ENCODE peak calls at places on chromosomes 2 and 18, in eight cellular contexts. K is RWPE1; H is heart right ventricle; B is fibroblast of mammary gland; F is CD4-positive, alpha-beta T cell; R is endodermal cell; U is fibroblast of pulmonary artery; Z is GM20000. I is an unnamed sample.
A peak's percentile ranks its signal among the peaks of the same experiment; 100 is the strongest.

GRCh38 chr2:109715302-109715937 is 78.7 kb upstream of the RGPD5 start:
- DNase-seq in K (peak; percentile 55), H (no peak), B (peak; percentile 6), F (no peak), R (peak; percentile 77), U (peak; percentile 53), Z (no peak), I (peak; percentile 68)

GRCh38 chr2:234251326-234252271 is 201.1 kb downstream of the SPP2 start:
- DNase-seq in K (peak; percentile 28), H (no peak), B (peak; percentile 99), F (no peak), R (no peak), U (peak; percentile 96), Z (no peak), I (peak; percentile 96)

GRCh38 chr2:168884990-168885389 is 5.2 kb downstream of the SPC25 start:
- DNase-seq in K (no peak), H (no peak), B (peak; percentile 71), F (no peak), R (no peak), U (no peak), Z (no peak), I (peak; percentile 3)

GRCh38 chr2:75556679-75557366 is 3.9 kb downstream of the EVA1A start:
- DNase-seq in K (no peak), H (no peak), B (no peak), F (no peak), R (peak; percentile 29), U (no peak), Z (no peak), I (no peak)

GRCh38 chr18:9549405-9549804 is 65.0 kb downstream of the PPP4R1 start:
- DNase-seq in K (no peak), H (no peak), B (no peak), F (no peak), R (no peak), U (no peak), Z (no peak), I (no peak)

GRCh38 chr2:153068067-153068466 is 349.6 kb downstream of the ARL6IP6 start:
- DNase-seq in K (no peak), H (no peak), B (no peak), F (no peak), R (no peak), U (no peak), Z (no peak), I (no peak)

GRCh38 chr18:78587096-78587495 is 392.5 kb upstream of the SALL3 start:
- DNase-seq in K (peak; percentile 5), H (no peak), B (no peak), F (no peak), R (no peak), U (no peak), Z (no peak), I (no peak)

GRCh38 chr2:13284688-13285087 is 568.0 kb downstream of the TRIB2 start:
- DNase-seq in K (no peak), H (no peak), B (no peak), F (no peak), R (no peak), U (no peak), Z (no peak), I (no peak)

GRCh38 chr18:15198116-15198389 is 450.1 kb downstream of the ANKRD30B start:
- DNase-seq in K (no peak), H (no peak), B (no peak), F (no peak), R (no peak), U (no peak), Z (no peak), I (no peak)

GRCh38 chr2:20483496-20483895 is 36.6 kb downstream of the RHOB start:
- DNase-seq in K (no peak), H (no peak), B (peak; percentile 27), F (no peak), R (no peak), U (no peak), Z (no peak), I (no peak)

GRCh38 chr2:174326880-174327558 is 7.7 kb upstream of the SP9 start:
- DNase-seq in K (no peak), H (no peak), B (no peak), F (no peak), R (peak; percentile 76), U (no peak), Z (peak; percentile 44), I (no peak)

GRCh38 chr2:5453648-5454390 is 238.4 kb upstream of the SOX11 start:
- DNase-seq in K (no peak), H (no peak), B (no peak), F (no peak), R (peak; percentile 56), U (no peak), Z (no peak), I (peak; percentile 18)

GRCh38 chr2:134120718-134121630 is 132.9 kb upstream of the MGAT5 start:
- DNase-seq in K (peak; percentile 55), H (peak; percentile 71), B (peak; percentile 51), F (peak; percentile 64), R (peak; percentile 85), U (peak; percentile 68), Z (peak; percentile 93), I (peak; percentile 46)

GRCh38 chr2:75424936-75425619 is 135.7 kb downstream of the EVA1A start:
- DNase-seq in K (no peak), H (no peak), B (peak; percentile 37), F (no peak), R (peak; percentile 85), U (peak; percentile 4), Z (no peak), I (peak; percentile 24)

DNA sequence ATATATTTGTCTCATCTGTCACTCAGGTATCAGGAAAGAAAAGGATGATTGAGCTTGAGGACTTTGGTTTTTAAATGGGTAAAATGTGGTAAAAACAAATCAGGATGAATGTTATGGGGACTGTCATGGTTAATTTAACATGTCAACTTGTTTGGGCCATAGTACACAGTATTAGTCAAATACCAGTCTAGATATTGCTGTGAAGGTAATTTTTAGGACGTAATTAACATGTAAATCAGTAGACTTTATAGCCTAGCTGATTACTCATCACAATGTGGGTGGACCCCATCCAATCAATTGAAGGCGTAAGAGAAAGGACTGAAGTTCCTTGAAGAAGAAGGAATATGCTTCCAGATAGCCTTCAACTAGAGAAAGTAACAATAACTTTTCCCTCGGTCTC is 275.7 kb upstream of the ZNF804A start:
- DNase-seq in K (no peak), H (no peak), B (no peak), F (no peak), R (no peak), U (no peak), Z (no peak), I (no peak)
- TF ChIP-seq CTCF in K (no peak), H (no peak), B (no peak), F (no peak), R (no peak), U (no peak), Z (no peak), I (no peak)

DNA sequence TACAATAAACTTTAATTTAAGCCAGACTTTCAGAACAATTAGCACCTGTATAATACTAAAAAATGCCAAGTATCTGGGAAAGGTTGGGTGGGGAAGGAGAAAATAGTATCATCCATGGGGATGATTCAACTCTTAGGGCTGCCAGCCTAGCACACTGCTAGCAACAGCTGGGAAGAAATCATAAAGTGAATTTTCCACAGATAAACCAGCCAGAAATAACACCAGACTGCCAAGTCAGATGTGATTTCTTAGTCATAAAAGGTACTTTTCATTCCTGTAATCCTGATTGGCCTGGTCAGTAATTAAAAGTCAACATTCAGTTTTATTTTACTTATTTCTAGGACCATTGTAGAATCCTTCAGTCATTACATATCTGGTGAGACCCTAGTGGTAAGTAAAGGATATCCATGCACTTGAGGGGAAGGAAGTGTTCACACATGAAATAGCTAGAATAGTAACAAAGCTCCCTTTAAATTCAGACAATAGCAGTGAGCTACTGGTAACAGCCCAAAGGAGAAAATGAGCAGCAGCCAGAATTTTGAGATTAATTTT is 59.4 kb downstream of the LIMS1 start:
- DNase-seq in K (peak; percentile 71), H (no peak), B (peak; percentile 94), F (no peak), R (no peak), U (peak; percentile 83), Z (no peak), I (peak; percentile 71)
- TF ChIP-seq CTCF in K (no peak), H (peak; percentile 17), B (no peak), F (no peak), R (peak; percentile 53), U (peak; percentile 17), Z (no peak), I (no peak)

GRCh38 chr2:230849633-230850357 is 14.9 kb upstream of the ITM2C start:
- DNase-seq in K (peak; percentile 54), H (no peak), B (peak; percentile 21), F (peak; percentile 64), R (peak; percentile 97), U (peak; percentile 30), Z (peak; percentile 81), I (peak; percentile 55)

GRCh38 chr2:230847883-230848388 is 16.8 kb upstream of the ITM2C start:
- DNase-seq in K (peak; percentile 75), H (peak; percentile 89), B (peak; percentile 77), F (peak; percentile 80), R (peak; percentile 99), U (peak; percentile 86), Z (peak; percentile 91), I (peak; percentile 78)

GRCh38 chr2:230846360-230846759 is 18.4 kb upstream of the ITM2C start:
- DNase-seq in K (no peak), H (no peak), B (no peak), F (no peak), R (no peak), U (no peak), Z (no peak), I (no peak)

GRCh38 chr2:230852113-230852512 is 12.6 kb upstream of the ITM2C start:
- DNase-seq in K (no peak), H (no peak), B (no peak), F (no peak), R (no peak), U (no peak), Z (no peak), I (no peak)

DNA sequence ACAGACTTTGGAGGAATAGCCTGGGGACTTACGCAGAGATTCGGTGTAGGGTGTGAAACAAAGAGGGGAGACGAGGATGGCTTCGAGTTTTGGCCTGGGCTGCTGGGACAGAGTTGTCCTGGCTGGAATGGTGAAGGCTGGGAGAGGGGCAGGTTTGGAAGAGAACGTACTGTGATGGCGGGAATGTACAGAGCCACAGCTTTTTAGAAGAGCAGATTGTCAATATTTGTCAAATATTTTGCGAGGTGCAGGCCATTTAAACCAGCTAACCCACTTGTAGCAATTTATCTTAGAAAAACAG is 14.4 kb upstream of the ITM2C start:
- DNase-seq in K (no peak), H (no peak), B (no peak), F (no peak), R (no peak), U (no peak), Z (no peak), I (no peak)
- TF ChIP-seq CTCF in K (peak; percentile 27), H (no peak), B (no peak), F (no peak), R (no peak), U (no peak), Z (no peak), I (no peak)

GRCh38 chr18:44098551-44099098 is 582.1 kb upstream of the SETBP1 start:
- DNase-seq in K (no peak), H (no peak), B (peak; percentile 45), F (no peak), R (peak; percentile 85), U (peak; percentile 56), Z (peak; percentile 3), I (peak; percentile 49)
- TF ChIP-seq CTCF in K (no peak), H (no peak), B (peak; percentile 41), F (no peak), R (peak; percentile 75), U (peak; percentile 39), Z (no peak), I (peak; percentile 41)

GRCh38 chr2:127743477-127744026 is 42.3 kb downstream of the SFT2D3 start:
- DNase-seq in K (no peak), H (no peak), B (no peak), F (no peak), R (no peak), U (no peak), Z (no peak), I (no peak)
- TF ChIP-seq CTCF in K (no peak), H (no peak), B (peak; percentile 7), F (no peak), R (peak; percentile 66), U (no peak), Z (no peak), I (no peak)